ENCODE peak calls at places on chromosome 16, in ten cellular contexts. D is AG08396; K is non-pigmented ciliary epithelial cell; O is T-helper 2 cell treated with Interferon-gamma antibody and Interleukin-4, amounts not matched to agents 5 μg/mL and 100 μg/mL, for 36 hours; L is frontal cortex; F is kidney tubule cell; T is left ventricle myocardium inferior; S is COR-L47; P is AG20443; X is NCI-H1105. I is an unnamed sample.

GRCh38 chr16:1042776-1043349 is 29.7 kb upstream of the SSTR5 start:
- DNase-seq in S (peak; percentile 40), L (no peak), F (no peak), O (no peak), T (no peak), X (no peak), P (no peak), D (no peak), K (no peak), I (no peak)

GRCh38 chr16:56628486-56629035 is 3.0 kb downstream of the MT1E start:
- DNase-seq in O (no peak), D (no peak), K (no peak), F (peak; percentile 20), X (no peak), L (no peak), P (no peak), T (no peak), S (no peak), I (no peak)

GRCh38 chr16:86922311-86922710 is 344.0 kb downstream of the FOXL1 start:
- DNase-seq in X (no peak), F (no peak), T (no peak), O (no peak), P (no peak), D (no peak), L (no peak), K (no peak), S (no peak), I (no peak)

GRCh38 chr16:56513972-56514371 is 5.9 kb downstream of the BBS2 start:
- DNase-seq in F (peak; percentile 65), P (peak; percentile 61), S (peak; percentile 35), D (peak; percentile 54), X (peak; percentile 12), K (peak; percentile 40), L (no peak), T (no peak), O (no peak), I (peak; percentile 5)

GRCh38 chr16:51465026-51465425 is 314.0 kb upstream of the SALL1 start:
- DNase-seq in L (no peak), T (no peak), P (peak; percentile 59), O (no peak), D (peak; percentile 31), S (no peak), F (peak; percentile 70), X (no peak), K (peak; percentile 17), I (no peak)

GRCh38 chr16:3094289-3095027 is 4.6 kb downstream of the ZSCAN10 start:
- DNase-seq in P (peak; percentile 33), T (no peak), F (peak; percentile 41), X (no peak), O (no peak), L (no peak), D (peak; percentile 69), K (no peak), S (peak; percentile 23), I (no peak)

GRCh38 chr16:68091604-68092261 is 6.6 kb downstream of the NFATC3 start:
- DNase-seq in L (no peak), S (peak; percentile 90), D (peak; percentile 34), F (peak; percentile 69), T (no peak), K (no peak), O (no peak), P (peak; percentile 14), X (peak; percentile 68), I (no peak)

GRCh38 chr16:29834079-29834478 is 13.8 kb downstream of the MVP start:
- DNase-seq in F (no peak), L (no peak), P (no peak), S (no peak), T (no peak), K (no peak), D (no peak), X (no peak), O (no peak), I (no peak)

GRCh38 chr16:49281843-49282642 is 405 bp upstream of the CBLN1 start:
- DNase-seq in X (peak; percentile 99), O (peak; percentile 66), K (no peak), L (peak; percentile 98), D (peak; percentile 57), F (peak; percentile 59), P (peak; percentile 91), S (peak; percentile 84), T (peak; percentile 83), I (peak; percentile 84)

GRCh38 chr16:57039148-57039812 is 49.9 kb downstream of the NLRC5 start:
- DNase-seq in D (peak; percentile 51), X (no peak), P (peak; percentile 63), K (peak; percentile 63), S (no peak), T (no peak), F (no peak), L (no peak), O (peak; percentile 32), I (no peak)

GRCh38 chr16:71746442-71747046 is 22.0 kb upstream of the PHLPP2 start:
- DNase-seq in P (peak; percentile 55), L (peak; percentile 52), S (no peak), K (peak; percentile 18), D (peak; percentile 41), X (peak; percentile 7), T (no peak), O (no peak), F (peak; percentile 46), I (peak; percentile 23)

GRCh38 chr16:48526058-48526957 is 83.7 kb downstream of the N4BP1 start:
- DNase-seq in L (no peak), D (no peak), O (no peak), T (no peak), F (peak; percentile 81), S (peak; percentile 42), P (no peak), K (no peak), X (peak; percentile 14), I (peak; percentile 52)

GRCh38 chr16:91484-91883 is 13.5 kb downstream of the MPG start:
- DNase-seq in L (peak; percentile 76), T (peak; percentile 52), D (no peak), P (no peak), X (peak; percentile 46), O (no peak), K (no peak), F (no peak), S (peak; percentile 24), I (no peak)

GRCh38 chr16:88014201-88014781 is 63.1 kb downstream of the BANP start:
- DNase-seq in X (no peak), O (no peak), S (no peak), F (no peak), D (peak; percentile 49), T (no peak), K (no peak), P (no peak), L (no peak), I (no peak)

GRCh38 chr16:89557230-89557935 is 3.1 kb upstream of the RPL13 start:
- DNase-seq in S (peak; percentile 36), O (peak; percentile 77), P (peak; percentile 88), F (peak; percentile 73), L (peak; percentile 79), K (no peak), D (peak; percentile 87), X (no peak), T (peak; percentile 82), I (peak; percentile 79)

GRCh38 chr16:67177743-67178699 is 5.7 kb downstream of the MATCAP1 start:
- DNase-seq in S (peak; percentile 92), K (no peak), F (peak; percentile 91), T (peak; percentile 60), O (peak; percentile 35), D (peak; percentile 77), L (no peak), P (peak; percentile 72), X (peak; percentile 85), I (peak; percentile 72)

GRCh38 chr16:24943471-24943870 is 71.7 kb downstream of the ARHGAP17 start:
- DNase-seq in L (no peak), X (no peak), K (no peak), P (no peak), D (no peak), T (no peak), S (no peak), F (no peak), O (no peak), I (no peak)

GRCh38 chr16:55824473-55824872 is 8.4 kb downstream of the CES1 start:
- DNase-seq in L (no peak), S (no peak), D (no peak), X (no peak), T (no peak), P (no peak), O (no peak), K (no peak), F (peak; percentile 12), I (no peak)

GRCh38 chr16:878071-878784 is 77.7 kb upstream of the GNG13 start:
- DNase-seq in K (no peak), F (no peak), S (peak; percentile 37), D (no peak), O (no peak), L (no peak), X (no peak), P (no peak), T (peak; percentile 11), I (no peak)

GRCh38 chr16:15536813-15537212 is 102.4 kb downstream of the BMERB1 start:
- DNase-seq in F (no peak), D (no peak), K (no peak), X (no peak), L (no peak), S (no peak), O (no peak), P (no peak), T (no peak), I (no peak)

GRCh38 chr16:47519996-47520679 is 59.0 kb downstream of the PHKB start:
- DNase-seq in T (no peak), K (no peak), O (no peak), S (no peak), X (no peak), D (no peak), P (no peak), F (no peak), L (no peak), I (no peak)

GRCh38 chr16:49589721-49590120 is 216.1 kb downstream of the C16orf78 start:
- DNase-seq in D (no peak), T (no peak), L (no peak), X (no peak), K (no peak), O (no peak), S (no peak), P (no peak), F (no peak), I (no peak)

GRCh38 chr16:83814654-83814985 is 6.8 kb downstream of the HSBP1 start:
- DNase-seq in P (peak; percentile 62), X (no peak), L (no peak), O (no peak), F (no peak), D (no peak), S (no peak), K (no peak), T (no peak), I (no peak)

GRCh38 chr16:6345090-6345489 is 987.6 kb upstream of the RBFOX1 start:
- DNase-seq in K (no peak), O (no peak), S (no peak), D (no peak), X (no peak), T (no peak), F (no peak), L (no peak), P (no peak), I (no peak)

GRCh38 chr16:64489449-64489848 is 632.4 kb downstream of the CDH11 start:
- DNase-seq in T (no peak), D (no peak), F (no peak), X (no peak), S (no peak), K (no peak), P (no peak), L (no peak), O (no peak), I (no peak)